ENCODE peak calls at places on chromosomes 1 and 21, in four cellular contexts. One of them, this sample, is unnamed.

GRCh38 chr1:204924013-204924759 is 53.5 kb downstream of the NFASC start:
- DNase-seq in A549: no peak
- DNase-seq in spleen: no peak
- DNase-seq in tibial nerve: no peak
- DNase-seq in this sample: no peak

GRCh38 chr1:62299426-62300200 is 19.6 kb downstream of the KANK4 start:
- DNase-seq in A549: no peak
- DNase-seq in spleen: no peak
- DNase-seq in tibial nerve: peak
- DNase-seq in this sample: no peak

GRCh38 chr1:219358080-219358479 is 184.4 kb downstream of the LYPLAL1 start:
- DNase-seq in spleen: no peak
- DNase-seq in A549: no peak
- DNase-seq in tibial nerve: no peak
- DNase-seq in this sample: no peak

GRCh38 chr1:87781589-87781988 is 452.9 kb downstream of the LMO4 start:
- DNase-seq in A549: no peak
- DNase-seq in spleen: no peak
- DNase-seq in tibial nerve: no peak
- DNase-seq in this sample: no peak

GRCh38 chr21:42833859-42834729 is 45.2 kb downstream of the WDR4 start:
- DNase-seq in tibial nerve: no peak
- DNase-seq in A549: no peak
- DNase-seq in spleen: peak
- DNase-seq in this sample: peak

GRCh38 chr1:222821239-222821638 is 6.4 kb downstream of the DISP1 start:
- DNase-seq in A549: no peak
- DNase-seq in tibial nerve: no peak
- DNase-seq in spleen: no peak
- DNase-seq in this sample: no peak

GRCh38 chr1:31099283-31100063 is 34.0 kb upstream of the PUM1 start:
- DNase-seq in spleen: no peak
- DNase-seq in A549: no peak
- DNase-seq in tibial nerve: no peak
- DNase-seq in this sample: peak

GRCh38 chr1:32971156-32971555 is 6.5 kb upstream of the RNF19B start:
- DNase-seq in A549: no peak
- DNase-seq in spleen: no peak
- DNase-seq in tibial nerve: no peak
- DNase-seq in this sample: no peak

GRCh38 chr1:240824238-240824637 is 212.3 kb upstream of the GREM2 start:
- DNase-seq in tibial nerve: no peak
- DNase-seq in A549: no peak
- DNase-seq in spleen: no peak
- DNase-seq in this sample: no peak

GRCh38 chr1:44270666-44271628 is 57.7 kb downstream of the DMAP1 start:
- DNase-seq in tibial nerve: no peak
- DNase-seq in A549: no peak
- DNase-seq in spleen: no peak
- DNase-seq in this sample: no peak

GRCh38 chr1:154502066-154502741 is at the start of the genes SHE and TDRD10:
- DNase-seq in A549: no peak
- DNase-seq in tibial nerve: no peak
- DNase-seq in spleen: peak
- DNase-seq in this sample: peak

GRCh38 chr1:27971674-27972073 is 11.9 kb downstream of the XKR8 start:
- DNase-seq in tibial nerve: peak
- DNase-seq in spleen: no peak
- DNase-seq in A549: no peak
- DNase-seq in this sample: no peak

GRCh38 chr21:27570306-27570868 is 603.5 kb upstream of the ADAMTS5 start:
- DNase-seq in tibial nerve: peak
- DNase-seq in A549: no peak
- DNase-seq in spleen: no peak
- DNase-seq in this sample: no peak

GRCh38 chr1:59317343-59317742 is 20.4 kb downstream of the FGGY start:
- DNase-seq in spleen: no peak
- DNase-seq in tibial nerve: no peak
- DNase-seq in A549: no peak
- DNase-seq in this sample: peak

GRCh38 chr1:85387781-85388180 is 77.2 kb downstream of the DDAH1 start:
- DNase-seq in spleen: no peak
- DNase-seq in tibial nerve: no peak
- DNase-seq in A549: no peak
- DNase-seq in this sample: no peak

GRCh38 chr1:156668801-156669637 is 8.2 kb downstream of the NES start:
- DNase-seq in spleen: no peak
- DNase-seq in tibial nerve: no peak
- DNase-seq in A549: no peak
- DNase-seq in this sample: no peak

GRCh38 chr21:34886554-34887385 is 162.3 kb downstream of the RUNX1 start:
- DNase-seq in spleen: peak
- DNase-seq in A549: no peak
- DNase-seq in tibial nerve: no peak
- DNase-seq in this sample: peak

DNA sequence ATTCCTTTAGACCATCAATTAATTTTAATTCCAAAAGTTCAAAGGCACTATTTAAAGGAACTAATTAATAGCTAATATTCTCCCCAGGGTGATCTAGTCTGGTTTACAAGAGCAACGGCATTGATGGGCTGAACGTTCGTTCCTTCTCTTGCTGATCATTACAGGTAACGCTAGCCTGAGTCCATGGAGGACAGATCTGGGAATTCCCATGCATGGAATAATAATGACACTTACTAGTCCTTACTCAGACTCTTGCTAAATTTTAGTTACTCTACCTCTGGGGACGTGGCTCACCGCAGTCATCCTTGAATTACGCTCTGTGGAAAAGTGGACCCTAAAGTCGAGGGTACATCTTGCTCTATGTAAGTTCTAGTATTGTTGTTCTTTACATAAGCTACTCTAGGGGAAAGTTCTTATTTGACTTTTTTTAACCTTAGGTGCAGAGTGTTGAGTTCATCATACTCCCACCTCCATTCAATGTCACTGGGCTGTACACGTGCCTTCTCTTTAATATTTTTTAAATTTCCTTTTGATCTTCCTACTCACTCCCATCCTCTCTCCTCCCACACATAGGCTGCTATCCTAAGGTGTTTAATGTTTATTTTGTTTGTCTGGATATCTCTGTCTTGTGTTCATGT is 133.9 kb downstream of the ZNF281 start:
- DNase-seq in A549: no peak
- DNase-seq in tibial nerve: no peak
- DNase-seq in spleen: no peak
- DNase-seq in this sample: no peak
- TF ChIP-seq POLR2A in A549: no peak
- TF ChIP-seq POLR2A in tibial nerve: no peak
- TF ChIP-seq POLR2A in spleen: no peak
- TF ChIP-seq POLR2A in this sample: no peak

DNA sequence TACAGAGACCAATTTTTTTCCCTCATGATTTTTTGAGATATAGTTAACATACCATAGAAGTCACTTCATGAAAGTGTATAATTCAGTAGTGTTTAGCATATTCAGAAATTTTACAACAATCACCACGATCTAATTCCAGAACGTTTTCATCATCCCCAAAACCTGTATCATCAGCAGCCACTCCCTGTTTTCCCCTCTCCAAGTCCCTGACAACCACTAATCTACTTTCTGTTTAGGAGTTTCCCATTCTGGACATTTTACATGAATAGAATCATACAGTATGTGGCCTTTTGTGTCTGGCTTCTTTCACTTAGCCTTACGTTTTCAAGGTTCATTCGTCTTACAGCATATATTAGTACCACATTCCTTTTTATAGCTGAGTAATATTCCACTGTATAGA is 204.2 kb upstream of the PLD5 start:
- DNase-seq in A549: no peak
- DNase-seq in tibial nerve: no peak
- DNase-seq in spleen: no peak
- DNase-seq in this sample: no peak
- TF ChIP-seq CTCF in A549: no peak
- TF ChIP-seq CTCF in tibial nerve: no peak
- TF ChIP-seq CTCF in spleen: no peak
- TF ChIP-seq CTCF in this sample: no peak

GRCh38 chr1:26726784-26727183 is 31.0 kb downstream of the ARID1A start:
- DNase-seq in tibial nerve: no peak
- DNase-seq in spleen: no peak
- DNase-seq in A549: no peak
- DNase-seq in this sample: no peak

GRCh38 chr1:26724938-26725337 is 29.1 kb downstream of the ARID1A start:
- DNase-seq in spleen: no peak
- DNase-seq in A549: no peak
- DNase-seq in tibial nerve: no peak
- DNase-seq in this sample: no peak

GRCh38 chr1:26724118-26724517 is 28.3 kb downstream of the ARID1A start:
- DNase-seq in spleen: no peak
- DNase-seq in tibial nerve: no peak
- DNase-seq in A549: no peak
- DNase-seq in this sample: no peak

GRCh38 chr1:26721669-26722355 is 26.0 kb downstream of the ARID1A start:
- DNase-seq in tibial nerve: no peak
- DNase-seq in spleen: no peak
- DNase-seq in A549: no peak
- DNase-seq in this sample: no peak

DNA sequence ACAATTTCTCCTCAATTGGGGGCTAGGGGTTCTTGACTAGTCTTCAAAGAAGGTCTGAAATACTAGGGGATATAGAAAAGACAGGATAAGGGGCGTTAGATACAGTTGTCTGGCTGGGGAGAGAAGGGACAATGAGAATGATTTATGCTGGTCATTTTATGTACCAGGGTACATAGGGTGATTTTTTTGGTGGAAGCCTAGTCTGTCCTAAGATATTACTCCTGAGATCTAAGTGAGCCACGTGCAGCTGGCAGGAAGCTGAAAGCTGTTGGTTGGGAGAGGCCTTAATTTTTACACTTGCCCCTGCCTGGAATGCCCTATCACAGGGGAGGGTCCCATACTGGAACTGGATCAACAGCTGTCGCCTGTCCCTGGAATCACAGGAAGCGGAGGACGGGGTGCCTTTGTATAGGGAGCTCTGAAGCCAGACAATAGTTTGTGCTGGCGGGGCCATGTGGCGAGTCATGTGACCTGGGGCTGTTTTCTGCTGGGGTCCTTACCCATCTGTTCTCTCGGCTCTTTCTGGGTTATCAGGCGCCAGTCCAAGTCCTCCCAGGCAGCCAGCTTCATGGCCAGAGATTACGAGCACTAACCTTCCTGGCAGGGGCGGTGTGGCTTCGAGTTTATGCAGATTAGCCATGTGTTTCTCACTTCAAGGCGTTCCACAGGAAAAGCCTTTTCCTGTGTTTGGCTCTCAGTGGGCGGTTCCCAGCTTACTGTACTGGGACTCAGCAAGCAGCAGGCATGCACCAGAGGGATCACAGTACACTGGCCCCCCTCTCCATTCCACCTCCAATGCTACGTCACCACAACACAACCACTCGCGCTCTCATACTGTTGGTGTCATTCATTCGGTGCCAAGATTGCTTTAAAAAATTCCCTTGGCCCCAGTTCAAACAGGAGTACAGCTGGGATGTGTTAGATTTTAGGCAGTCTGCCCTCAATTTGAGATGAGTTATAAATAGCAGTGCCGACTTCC is 27.5 kb downstream of the ARID1A start:
- DNase-seq in tibial nerve: peak
- DNase-seq in spleen: peak
- DNase-seq in A549: no peak
- DNase-seq in this sample: peak
- H3K27ac ChIP-seq in tibial nerve: peak
- H3K27ac ChIP-seq in spleen: peak
- H3K27ac ChIP-seq in A549: no peak
- H3K27ac ChIP-seq in this sample: no peak

DNA sequence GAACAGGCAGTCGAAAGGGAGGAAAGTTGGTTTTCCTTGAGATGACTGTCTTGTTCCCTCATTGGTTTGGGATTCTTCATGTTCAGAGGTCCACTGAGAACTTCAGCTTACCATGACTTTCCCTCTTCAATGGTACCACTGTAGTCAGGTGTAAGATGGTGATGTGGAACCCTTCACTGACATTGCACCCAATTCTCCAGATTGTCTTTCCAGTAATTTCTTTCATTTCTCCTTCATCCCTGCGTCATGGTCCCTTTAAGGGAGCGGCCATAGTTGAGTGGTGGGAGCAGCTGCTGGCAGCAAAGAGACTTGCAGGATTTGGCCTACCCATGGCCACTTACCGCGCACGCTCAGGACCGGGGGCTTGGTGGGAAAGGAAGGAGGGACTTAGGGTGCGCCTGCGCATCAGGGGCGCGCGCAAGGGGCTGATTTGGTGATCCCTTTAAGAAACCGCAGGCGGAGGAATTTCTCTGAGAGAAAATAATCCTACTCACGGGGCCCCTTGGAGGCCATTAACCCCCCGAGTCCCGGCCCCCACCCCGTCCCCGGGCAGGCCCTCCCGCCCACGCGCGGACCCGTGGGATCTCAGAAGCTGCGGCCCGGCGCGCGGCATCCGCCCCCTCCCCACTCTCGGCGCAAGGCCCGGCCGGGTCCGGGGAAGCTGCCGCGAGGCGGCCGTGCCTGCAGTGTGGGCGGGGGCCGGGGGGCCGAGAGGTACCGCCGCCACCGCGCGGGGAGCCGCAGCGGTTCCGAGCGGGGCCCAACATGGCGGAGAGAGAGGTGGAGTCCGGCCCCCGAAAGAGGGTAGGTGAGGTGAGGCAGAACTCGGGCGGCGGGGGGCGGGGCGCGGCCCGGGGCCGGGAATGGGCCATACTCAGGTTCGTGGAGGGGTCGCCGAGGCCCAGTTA is at the start of gene ZMYM4:
- DNase-seq in A549: peak
- DNase-seq in tibial nerve: peak
- DNase-seq in spleen: peak
- DNase-seq in this sample: peak
- TF ChIP-seq POLR2A in A549: peak
- TF ChIP-seq POLR2A in tibial nerve: no peak
- TF ChIP-seq POLR2A in spleen: no peak
- TF ChIP-seq POLR2A in this sample: peak

GRCh38 chr1:200301152-200301551 is 108.7 kb downstream of the ZNF281 start:
- DNase-seq in tibial nerve: no peak
- DNase-seq in spleen: no peak
- DNase-seq in A549: no peak
- DNase-seq in this sample: no peak

GRCh38 chr1:200299571-200299970 is 110.3 kb downstream of the ZNF281 start:
- DNase-seq in A549: no peak
- DNase-seq in tibial nerve: no peak
- DNase-seq in spleen: no peak
- DNase-seq in this sample: no peak

GRCh38 chr1:200302893-200303250 is 107.0 kb downstream of the ZNF281 start:
- DNase-seq in A549: no peak
- DNase-seq in tibial nerve: no peak
- DNase-seq in spleen: no peak
- DNase-seq in this sample: peak

GRCh38 chr1:200304146-200304545 is 105.7 kb downstream of the ZNF281 start:
- DNase-seq in A549: no peak
- DNase-seq in spleen: no peak
- DNase-seq in tibial nerve: no peak
- DNase-seq in this sample: no peak

GRCh38 chr1:200302192-200302892 is 107.5 kb downstream of the ZNF281 start:
- DNase-seq in tibial nerve: no peak
- DNase-seq in A549: peak
- DNase-seq in spleen: peak
- DNase-seq in this sample: peak
- TF ChIP-seq CTCF in tibial nerve: peak
- TF ChIP-seq CTCF in A549: peak
- TF ChIP-seq CTCF in spleen: no peak
- TF ChIP-seq CTCF in this sample: no peak

This sample was measured in right lobe of liver.